ENCODE peak calls at places on chromosomes 6 and 20, in six cellular contexts. M, Q, A, E, P and I are unnamed samples.

GRCh38 chr6:156695747-156696146 is 81.4 kb upstream of the ARID1B start:
- DNase-seq in M (no peak), Q (no peak), A (no peak), E (no peak), P (no peak), I (peak)

GRCh38 chr6:34888874-34889555 is at the start of gene ANKS1A:
- DNase-seq in M (peak), Q (peak), A (peak), E (peak), P (peak), I (peak)

GRCh38 chr20:14148042-14148441 is 152.7 kb downstream of the MACROD2 start:
- DNase-seq in M (no peak), Q (no peak), A (no peak), E (no peak), P (no peak), I (no peak)

GRCh38 chr6:82419088-82419720 is 55.6 kb downstream of the TPBG start:
- DNase-seq in M (no peak), Q (no peak), A (no peak), E (no peak), P (no peak), I (no peak)

GRCh38 chr6:149093643-149094042 is 223.9 kb upstream of the TAB2 start:
- DNase-seq in M (no peak), Q (no peak), A (no peak), E (no peak), P (no peak), I (no peak)

GRCh38 chr20:49435639-49436038 is 46.8 kb downstream of the KCNB1 start:
- DNase-seq in M (no peak), Q (no peak), A (no peak), E (no peak), P (no peak), I (no peak)

GRCh38 chr6:36656441-36656840 is 22.1 kb upstream of the CDKN1A start:
- DNase-seq in M (no peak), Q (no peak), A (no peak), E (no peak), P (no peak), I (no peak)

GRCh38 chr6:117906905-117907599 is at the start of gene SLC35F1:
- DNase-seq in M (peak), Q (peak), A (peak), E (peak), P (no peak), I (peak)

GRCh38 chr6:73579851-73580246 is 59.0 kb upstream of the EEF1A1 start:
- DNase-seq in M (no peak), Q (no peak), A (no peak), E (peak), P (no peak), I (peak)

GRCh38 chr6:168315626-168316025 is 4.0 kb downstream of the DACT2 start:
- DNase-seq in M (no peak), Q (no peak), A (no peak), E (no peak), P (no peak), I (no peak)

GRCh38 chr6:1075880-1076279 is 236.0 kb upstream of the FOXQ1 start:
- DNase-seq in M (no peak), Q (no peak), A (no peak), E (no peak), P (no peak), I (no peak)

GRCh38 chr6:139230421-139230840 is 61.4 kb downstream of the TXLNB start:
- DNase-seq in M (no peak), Q (no peak), A (no peak), E (no peak), P (peak), I (no peak)

GRCh38 chr6:84641076-84641475 is 123.3 kb downstream of the TBX18 start:
- DNase-seq in M (no peak), Q (no peak), A (no peak), E (no peak), P (no peak), I (no peak)

GRCh38 chr6:3438190-3439167 is 18.4 kb downstream of the SLC22A23 start:
- DNase-seq in M (no peak), Q (no peak), A (no peak), E (no peak), P (no peak), I (no peak)

GRCh38 chr20:44548171-44548678 is 26.4 kb upstream of the SERINC3 start:
- DNase-seq in M (no peak), Q (no peak), A (no peak), E (no peak), P (no peak), I (no peak)

GRCh38 chr6:36083446-36083845 is 46.9 kb upstream of the MAPK13 start:
- DNase-seq in M (no peak), Q (no peak), A (no peak), E (no peak), P (no peak), I (no peak)

GRCh38 chr20:20237093-20237959 is 130.6 kb upstream of the INSM1 start:
- DNase-seq in M (peak), Q (no peak), A (no peak), E (peak), P (peak), I (peak)

GRCh38 chr20:18388860-18389259 is 78.0 kb downstream of the DZANK1 start:
- DNase-seq in M (no peak), Q (no peak), A (no peak), E (no peak), P (no peak), I (no peak)

GRCh38 chr6:161198781-161199505 is 74.9 kb downstream of the AGPAT4 start:
- DNase-seq in M (no peak), Q (no peak), A (no peak), E (no peak), P (no peak), I (no peak)

GRCh38 chr6:105482227-105482839 is 79.5 kb upstream of the PREP start:
- DNase-seq in M (no peak), Q (peak), A (no peak), E (no peak), P (no peak), I (no peak)

GRCh38 chr6:2931970-2932748 is 29.1 kb upstream of the SERPINB9 start:
- DNase-seq in M (peak), Q (peak), A (peak), E (peak), P (peak), I (peak)